ENCODE peak calls at places on chromosomes 6 and 20, in nine cellular contexts. D is pancreas, N is OCI-LY7, R is RCC 7860, I is T-helper 2 cell, K is LoVo, L is endodermal cell, W is germinal center, V is heart right ventricle. H is an unnamed sample.

GRCh38 chr20:60210779-60211617 is 252.8 kb downstream of the CDH26 start:
- DNase-seq in I (no peak), N (peak), D (no peak), W (peak), L (peak), R (peak), V (peak), K (peak), H (peak)

GRCh38 chr6:15888798-15889772 is 226.3 kb upstream of the DTNBP1 start:
- DNase-seq in N (no peak), K (no peak), W (no peak), R (no peak), I (no peak), V (no peak), D (no peak), L (no peak), H (no peak)

GRCh38 chr6:74018825-74019224 is 322.8 kb downstream of the CD109 start:
- DNase-seq in N (no peak), I (no peak), L (peak), K (no peak), D (no peak), V (no peak), W (no peak), R (no peak), H (no peak)

GRCh38 chr20:45061244-45061643 is 39.7 kb downstream of the KCNS1 start:
- DNase-seq in W (no peak), K (peak), R (peak), D (no peak), L (no peak), I (no peak), V (no peak), N (no peak), H (peak)

GRCh38 chr6:107047807-107048206 is 19.8 kb downstream of the MTRES1 start:
- DNase-seq in R (no peak), D (no peak), N (no peak), W (no peak), L (no peak), K (no peak), V (no peak), I (no peak), H (no peak)

GRCh38 chr6:22313796-22314195 is 17.0 kb upstream of the PRL start:
- DNase-seq in V (no peak), R (no peak), K (no peak), N (no peak), I (no peak), D (no peak), L (no peak), W (no peak), H (no peak)

GRCh38 chr6:147080215-147080614 is 124.0 kb upstream of the STXBP5 start:
- DNase-seq in K (no peak), L (no peak), I (no peak), W (no peak), R (no peak), V (no peak), D (no peak), N (no peak), H (no peak)

GRCh38 chr6:73513496-73513854 is 7.4 kb downstream of the EEF1A1 start:
- DNase-seq in D (no peak), L (no peak), V (no peak), W (no peak), I (no peak), K (no peak), R (no peak), N (peak), H (no peak)

GRCh38 chr6:127641905-127642304 is 64.9 kb downstream of the C6orf58 start:
- DNase-seq in L (peak), D (no peak), K (peak), W (peak), V (no peak), N (peak), R (peak), I (no peak), H (peak)

GRCh38 chr6:35244551-35244950 is 15.0 kb upstream of the ZNF76 start:
- DNase-seq in V (no peak), W (no peak), K (no peak), N (no peak), D (no peak), R (no peak), I (no peak), L (no peak), H (no peak)

GRCh38 chr6:107867302-107867615 is 43.1 kb upstream of the SCML4 start:
- DNase-seq in R (no peak), N (no peak), K (no peak), I (no peak), V (no peak), L (peak), D (no peak), W (no peak), H (no peak)

GRCh38 chr6:73514746-73515110 is 6.1 kb downstream of the EEF1A1 start:
- DNase-seq in V (no peak), K (no peak), I (no peak), R (no peak), W (no peak), N (no peak), L (peak), D (no peak), H (no peak)

GRCh38 chr6:52077961-52078613 is 9.3 kb downstream of the PKHD1 start:
- DNase-seq in W (no peak), V (no peak), K (no peak), R (no peak), N (no peak), I (no peak), D (no peak), L (peak), H (no peak)

GRCh38 chr6:134902907-134903306 is 47.0 kb downstream of the ALDH8A1 start:
- DNase-seq in V (no peak), I (no peak), L (no peak), D (no peak), N (no peak), K (no peak), W (no peak), R (peak), H (no peak)

GRCh38 chr6:149454405-149454848 is 30.4 kb downstream of the ZC3H12D start:
- DNase-seq in D (peak), R (peak), V (peak), W (no peak), L (no peak), N (no peak), I (no peak), K (peak), H (peak)

H was measured in globus pallidus.